ENCODE peak calls at places on chromosomes 4 and X, in six cellular contexts. S, O, B, A, D and C are unnamed samples.

GRCh38 chrX:153794897-153795816 is 689 bp downstream of the SSR4 start:
- DNase-seq in D (no peak), S (no peak), B (no peak), O (no peak), A (no peak), C (peak; percentile 27)

GRCh38 chrX:46803140-46803539 is 33.7 kb upstream of the RP2 start:
- DNase-seq in O (no peak), B (no peak), A (no peak), S (no peak), D (no peak), C (no peak)

GRCh38 chr4:62070291-62070852 is 870.2 kb downstream of the ADGRL3 start:
- DNase-seq in O (no peak), S (no peak), D (no peak), B (no peak), A (no peak), C (no peak)

GRCh38 chr4:57460967-57461366 is 350.8 kb upstream of the IGFBP7 start:
- DNase-seq in A (no peak), D (no peak), B (no peak), O (no peak), S (no peak), C (no peak)

GRCh38 chr4:174362340-174362739 is 78.6 kb downstream of the CEP44 start:
- DNase-seq in S (no peak), O (no peak), D (no peak), A (no peak), B (no peak), C (no peak)

GRCh38 chr4:67929447-67929846 is 33.8 kb downstream of the TMPRSS11A start:
- DNase-seq in B (no peak), A (no peak), D (no peak), O (no peak), S (no peak), C (no peak)

GRCh38 chr4:140928880-140929279 is 172.7 kb upstream of the TBC1D9 start:
- DNase-seq in D (no peak), S (no peak), A (no peak), O (peak; percentile 13), B (no peak), C (no peak)

GRCh38 chr4:3851211-3851610 is 85.0 kb downstream of the ADRA2C start:
- DNase-seq in S (no peak), D (no peak), B (no peak), O (peak; percentile 61), A (no peak), C (no peak)

GRCh38 chr4:137519406-137519805 is 12.9 kb downstream of the PCDH18 start:
- DNase-seq in O (peak; percentile 72), B (no peak), A (no peak), S (no peak), D (no peak), C (no peak)

GRCh38 chrX:52368368-52369055 is at the start of gene XAGE2:
- DNase-seq in D (no peak), A (no peak), S (no peak), B (no peak), O (no peak), C (no peak)

GRCh38 chr4:7581477-7581876 is 146.7 kb upstream of the PSAPL1 start:
- DNase-seq in A (no peak), S (no peak), O (no peak), B (peak; percentile 26), D (no peak), C (peak; percentile 38)

GRCh38 chr4:74516321-74516720 is 71.4 kb downstream of the AREG start:
- DNase-seq in S (no peak), A (no peak), B (no peak), D (peak; percentile 55), O (no peak), C (no peak)

GRCh38 chr4:84309191-84309590 is 189.9 kb downstream of the NKX6-1 start:
- DNase-seq in D (no peak), S (no peak), O (no peak), B (no peak), A (no peak), C (no peak)

GRCh38 chr4:93515208-93515607 is 313.3 kb upstream of the ATOH1 start:
- DNase-seq in S (no peak), O (no peak), A (no peak), D (no peak), B (no peak), C (no peak)

GRCh38 chr4:108980455-108981239 is 217.8 kb upstream of the ETNPPL start:
- DNase-seq in A (no peak), D (no peak), O (no peak), B (no peak), S (no peak), C (no peak)

GRCh38 chrX:68995780-68996551 is 167.1 kb downstream of the EFNB1 start:
- DNase-seq in D (no peak), A (peak; percentile 76), S (peak; percentile 83), O (no peak), B (peak; percentile 72), C (no peak)

GRCh38 chrX:23907106-23907495 is 637 bp downstream of the APOO start:
- DNase-seq in D (no peak), B (no peak), O (no peak), S (no peak), A (no peak), C (no peak)

GRCh38 chrX:153828723-153829548 is 1.4 kb downstream of the PDZD4 start:
- DNase-seq in S (peak; percentile 84), B (no peak), D (no peak), A (peak; percentile 19), O (no peak), C (no peak)

GRCh38 chr4:171983935-171984805 is 171.0 kb downstream of the GALNTL6 start:
- DNase-seq in D (no peak), S (no peak), B (no peak), O (no peak), A (no peak), C (no peak)

GRCh38 chrX:30313322-30313721 is 4.1 kb upstream of the NR0B1 start:
- DNase-seq in A (no peak), O (no peak), S (no peak), D (no peak), B (no peak), C (no peak)

GRCh38 chr4:85787133-85787532 is 312.2 kb downstream of the ARHGAP24 start:
- DNase-seq in D (peak; percentile 56), O (peak; percentile 71), S (no peak), B (no peak), A (no peak), C (no peak)

GRCh38 chr4:148054275-148054674 is 322.4 kb downstream of the ARHGAP10 start:
- DNase-seq in S (no peak), O (no peak), A (no peak), B (no peak), D (peak; percentile 43), C (peak; percentile 21)

GRCh38 chr4:151820004-151820403 is 59.2 kb upstream of the GATB start:
- DNase-seq in O (no peak), A (no peak), S (no peak), D (no peak), B (no peak), C (no peak)

GRCh38 chr4:73988096-73988495 is at the start of gene PPBP:
- DNase-seq in S (no peak), D (peak; percentile 35), A (no peak), O (no peak), B (no peak), C (no peak)

GRCh38 chr4:25128671-25129070 is 31.6 kb downstream of the SEPSECS start:
- DNase-seq in O (no peak), B (no peak), S (no peak), D (no peak), A (no peak), C (no peak)

GRCh38 chr4:141705747-141706377 is 69.5 kb downstream of the IL15 start:
- DNase-seq in B (no peak), D (no peak), A (no peak), S (no peak), O (no peak), C (no peak)

GRCh38 chr4:54482529-54482961 is 175.2 kb upstream of the KIT start:
- DNase-seq in S (no peak), D (no peak), O (no peak), A (no peak), B (no peak), C (no peak)

GRCh38 chr4:25743971-25744370 is 88.3 kb downstream of the SLC34A2 start:
- DNase-seq in B (no peak), D (no peak), S (no peak), O (no peak), A (no peak), C (no peak)

GRCh38 chrX:15790766-15791380 is 589 bp downstream of the ZRSR2 start:
- DNase-seq in D (no peak), O (no peak), S (no peak), A (no peak), B (no peak), C (no peak)

GRCh38 chr4:101019313-101019712 is 328.0 kb downstream of the PPP3CA start:
- DNase-seq in A (no peak), O (no peak), B (no peak), S (no peak), D (no peak), C (peak; percentile 7)

GRCh38 chrX:2969021-2969420 is 37.3 kb upstream of the ARSH start:
- DNase-seq in B (no peak), A (no peak), D (no peak), S (peak; percentile 13), O (no peak), C (no peak)

GRCh38 chr4:125736057-125736456 is 421.3 kb downstream of the FAT4 start:
- DNase-seq in A (no peak), B (no peak), S (no peak), D (no peak), O (peak; percentile 85), C (no peak)
- TF ChIP-seq CTCF in A (no peak), B (no peak), S (peak; percentile 61), D (no peak), O (peak; percentile 8), C (no peak)

DNA sequence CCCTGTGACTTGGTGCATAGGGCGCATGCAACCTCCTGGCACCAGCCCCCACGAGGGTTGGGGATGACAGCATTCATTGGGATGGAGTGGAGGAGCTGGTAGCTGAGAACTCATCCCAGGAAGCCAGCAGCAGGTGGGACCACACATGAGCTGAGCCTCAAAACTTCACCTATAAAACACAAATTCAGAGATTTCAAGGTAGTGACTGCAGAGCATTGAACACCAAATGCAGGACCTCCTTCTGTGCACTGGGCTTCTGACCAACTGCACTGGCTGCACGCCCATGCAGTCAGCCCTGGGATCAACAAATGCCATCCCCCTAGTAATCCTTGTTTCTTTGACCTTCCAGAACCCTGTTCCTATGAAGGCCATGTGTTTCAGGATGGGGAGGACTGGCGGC is 197.8 kb downstream of the FRAS1 start:
- DNase-seq in B (no peak), D (no peak), A (no peak), O (no peak), S (no peak), C (no peak)
- TF ChIP-seq CTCF in B (no peak), D (no peak), A (no peak), O (no peak), S (no peak), C (no peak)

DNA sequence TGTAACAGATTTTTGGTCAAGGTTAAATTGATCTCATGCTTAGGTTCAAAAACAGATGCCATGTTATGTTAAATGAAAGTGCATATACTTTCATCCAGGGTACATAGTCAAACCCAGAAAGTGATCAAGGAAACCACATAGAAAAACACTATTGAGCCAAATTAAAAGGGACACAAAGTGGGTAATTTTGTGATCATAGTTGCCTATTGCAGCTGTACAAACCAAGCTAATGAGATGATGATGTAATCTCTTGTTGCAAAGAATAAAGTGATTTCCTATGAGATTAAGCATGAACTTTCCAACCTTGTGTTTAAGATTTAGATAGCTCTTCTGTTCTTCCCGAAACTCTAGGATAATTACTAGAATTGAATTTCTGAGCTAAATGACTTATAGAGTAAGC is 20.2 kb upstream of the LIMCH1 start:
- DNase-seq in O (no peak), A (no peak), S (no peak), B (no peak), D (no peak), C (no peak)
- TF ChIP-seq CTCF in O (no peak), A (no peak), S (no peak), B (no peak), D (no peak), C (no peak)

GRCh38 chr4:160652790-160653189 is 1511.0 kb downstream of the FSTL5 start:
- DNase-seq in S (no peak), B (no peak), A (no peak), O (no peak), D (no peak), C (no peak)
- TF ChIP-seq CTCF in S (no peak), B (no peak), A (no peak), O (no peak), D (no peak), C (no peak)